ENCODE peak calls at places on chromosomes 5 and 9, in four cellular contexts. C is tibial artery, F is AG04449, M is suprapubic skin. Z is an unnamed sample.

GRCh38 chr9:108897324-108898096 is 35.4 kb downstream of the ACTL7A start:
- DNase-seq in C (no peak), F (no peak), M (no peak), Z (no peak)

GRCh38 chr5:22837803-22838202 is 15.3 kb downstream of the CDH12 start:
- DNase-seq in C (no peak), F (no peak), M (no peak), Z (no peak)

GRCh38 chr9:119838210-119838609 is 469.0 kb upstream of the BRINP1 start:
- DNase-seq in C (no peak), F (no peak), M (no peak), Z (no peak)

GRCh38 chr9:31210982-31211570 is 1173.4 kb upstream of the ACO1 start:
- DNase-seq in C (no peak), F (no peak), M (no peak), Z (no peak)

GRCh38 chr5:171956314-171956713 is 50.1 kb downstream of the FBXW11 start:
- DNase-seq in C (no peak), F (no peak), M (no peak), Z (no peak)

GRCh38 chr9:68998344-68998743 is 15.6 kb downstream of the PRKACG start:
- DNase-seq in C (no peak), F (no peak), M (no peak), Z (no peak)

GRCh38 chr5:4647056-4647455 is 493.1 kb upstream of the ADAMTS16 start:
- DNase-seq in C (no peak), F (no peak), M (no peak), Z (no peak)

GRCh38 chr5:38468202-38468656 is 88.2 kb downstream of the LIFR start:
- DNase-seq in C (peak; percentile 78), F (peak; percentile 70), M (no peak), Z (no peak)

GRCh38 chr5:170277953-170278352 is 19.6 kb downstream of the LCP2 start:
- DNase-seq in C (no peak), F (no peak), M (no peak), Z (no peak)

GRCh38 chr9:114602620-114603019 is 8.5 kb upstream of the TMEM268 start:
- DNase-seq in C (no peak), F (no peak), M (no peak), Z (no peak)

DNA sequence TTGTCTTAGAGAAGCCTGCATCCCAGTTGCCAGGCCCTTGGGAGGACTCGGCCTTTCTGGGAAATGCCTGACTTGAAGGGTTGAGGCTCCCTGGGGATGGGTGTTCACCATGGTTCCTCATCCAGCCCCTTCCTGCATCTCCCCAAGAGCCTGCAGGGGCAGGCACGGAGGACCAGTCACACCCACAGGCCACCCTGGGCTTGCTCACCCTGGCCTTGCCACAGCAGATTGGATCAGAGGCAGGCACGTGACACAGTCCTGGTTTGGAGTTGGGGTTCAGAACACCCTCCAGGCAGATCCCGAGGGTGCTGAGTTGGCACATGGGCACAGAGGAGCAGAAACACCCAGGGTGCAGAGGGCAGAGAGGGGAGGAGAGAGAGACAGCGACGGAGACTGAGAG is 286.1 kb downstream of the PBX3 start:
- DNase-seq in C (no peak), F (no peak), M (no peak), Z (no peak)
- H3K4me3 ChIP-seq in C (no peak overlapping the region), F (no peak overlapping the region), M (no peak overlapping the region), Z (no peak overlapping the region)

GRCh38 chr9:133075925-133076324 is 14.1 kb downstream of the CEL start:
- DNase-seq in C (no peak), F (peak; percentile 80), M (no peak), Z (no peak)
- H3K4me3 ChIP-seq in C (no peak overlapping the region), F (no peak overlapping the region), M (no peak overlapping the region), Z (no peak overlapping the region)

GRCh38 chr9:129253820-129254381 is 75.8 kb upstream of the IER5L start:
- DNase-seq in C (peak; percentile 64), F (no peak), M (no peak), Z (no peak)
- H3K4me3 ChIP-seq in C (peak overlapping the region; percentile 30), F (no peak overlapping the region), M (no peak overlapping the region), Z (no peak overlapping the region)

DNA sequence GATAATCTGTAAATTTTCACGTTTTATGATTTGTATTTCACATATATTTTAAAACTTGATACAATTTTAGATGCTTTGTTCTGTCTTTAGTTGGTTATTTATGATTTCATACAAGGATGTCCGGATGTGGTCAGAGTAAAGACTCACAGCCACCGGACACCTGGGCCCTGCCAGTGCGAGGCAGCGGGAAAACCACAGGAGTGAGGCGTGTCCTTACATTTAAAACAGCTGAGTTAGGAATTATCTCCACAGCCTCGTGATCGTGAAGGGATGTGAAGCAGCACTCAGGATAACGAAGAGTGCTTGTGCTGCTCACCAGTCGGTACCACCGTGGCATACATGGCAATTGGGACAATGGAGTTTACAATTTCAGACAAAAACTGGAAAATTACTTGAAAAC is 14.0 kb downstream of the SNX18 start:
- DNase-seq in C (no peak), F (no peak), M (no peak), Z (no peak)
- H3K4me3 ChIP-seq in C (no peak overlapping the region), F (no peak overlapping the region), M (no peak overlapping the region), Z (no peak overlapping the region)